ENCODE peak calls at places on chromosomes 1 and 21, in four cellular contexts. One of them, this sample, is unnamed.

GRCh38 chr21:45590726-45591618 is 48.7 kb upstream of the SLC19A1 start:
- DNase-seq in adrenal gland: no peak
- DNase-seq in AG09309: no peak
- DNase-seq in MCF 10A: no peak
- DNase-seq in this sample: no peak

GRCh38 chr21:28615276-28615675 is 377.4 kb downstream of the LTN1 start:
- DNase-seq in MCF 10A: no peak
- DNase-seq in AG09309: no peak
- DNase-seq in adrenal gland: no peak
- DNase-seq in this sample: no peak

GRCh38 chr1:203726417-203726867 is 38.5 kb upstream of the LAX1 start:
- DNase-seq in AG09309: no peak
- DNase-seq in adrenal gland: peak
- DNase-seq in MCF 10A: no peak
- DNase-seq in this sample: no peak

GRCh38 chr1:6131561-6131960 is 48.6 kb downstream of the CHD5 start:
- DNase-seq in AG09309: no peak
- DNase-seq in adrenal gland: no peak
- DNase-seq in MCF 10A: no peak
- DNase-seq in this sample: no peak

GRCh38 chr21:42373181-42373907 is 7.0 kb upstream of the TFF1 start:
- DNase-seq in adrenal gland: no peak
- DNase-seq in MCF 10A: no peak
- DNase-seq in AG09309: no peak
- DNase-seq in this sample: no peak

GRCh38 chr1:89023026-89023425 is 360 bp upstream of the GBP3 start:
- DNase-seq in MCF 10A: no peak
- DNase-seq in adrenal gland: no peak
- DNase-seq in AG09309: no peak
- DNase-seq in this sample: no peak

GRCh38 chr1:38005195-38006007 is at the start of gene FHL3:
- DNase-seq in AG09309: no peak
- DNase-seq in MCF 10A: peak
- DNase-seq in adrenal gland: peak
- DNase-seq in this sample: peak

GRCh38 chr1:145859491-145860159 is 744 bp upstream of the PIAS3 start:
- DNase-seq in AG09309: peak
- DNase-seq in adrenal gland: peak
- DNase-seq in MCF 10A: peak
- DNase-seq in this sample: peak

GRCh38 chr21:37168666-37169065 is 95.6 kb downstream of the TTC3 start:
- DNase-seq in AG09309: no peak
- DNase-seq in MCF 10A: no peak
- DNase-seq in adrenal gland: no peak
- DNase-seq in this sample: no peak

GRCh38 chr1:179793281-179793680 is 50.2 kb downstream of the FAM163A start:
- DNase-seq in MCF 10A: no peak
- DNase-seq in adrenal gland: no peak
- DNase-seq in AG09309: no peak
- DNase-seq in this sample: no peak

GRCh38 chr1:7562729-7563605 is 208.1 kb upstream of the VAMP3 start:
- DNase-seq in AG09309: no peak
- DNase-seq in MCF 10A: no peak
- DNase-seq in adrenal gland: no peak
- DNase-seq in this sample: no peak

GRCh38 chr1:225532240-225532944 is 104.6 kb upstream of the LBR start:
- DNase-seq in MCF 10A: no peak
- DNase-seq in AG09309: no peak
- DNase-seq in adrenal gland: no peak
- DNase-seq in this sample: no peak

GRCh38 chr1:23370744-23371710 is 1.4 kb upstream of the ZNF436 start:
- DNase-seq in MCF 10A: no peak
- DNase-seq in AG09309: no peak
- DNase-seq in adrenal gland: no peak
- DNase-seq in this sample: no peak

GRCh38 chr1:29362116-29362515 is 125.8 kb downstream of the PTPRU start:
- DNase-seq in AG09309: no peak
- DNase-seq in MCF 10A: no peak
- DNase-seq in adrenal gland: no peak
- DNase-seq in this sample: no peak

GRCh38 chr21:41964171-41964570 is 10.4 kb upstream of the C2CD2 start:
- DNase-seq in MCF 10A: no peak
- DNase-seq in AG09309: no peak
- DNase-seq in adrenal gland: no peak
- DNase-seq in this sample: no peak

GRCh38 chr1:203367051-203367450 is 16.1 kb upstream of the FMOD start:
- DNase-seq in adrenal gland: no peak
- DNase-seq in AG09309: no peak
- DNase-seq in MCF 10A: no peak
- DNase-seq in this sample: no peak

GRCh38 chr1:40838980-40839942 is 22.9 kb downstream of the CITED4 start:
- DNase-seq in AG09309: no peak
- DNase-seq in MCF 10A: no peak
- DNase-seq in adrenal gland: no peak
- DNase-seq in this sample: no peak

GRCh38 chr1:218683224-218683623 is 338.1 kb downstream of the TGFB2 start:
- DNase-seq in adrenal gland: no peak
- DNase-seq in MCF 10A: no peak
- DNase-seq in AG09309: no peak
- DNase-seq in this sample: no peak

GRCh38 chr1:201115390-201115937 is 3.2 kb upstream of the CACNA1S start:
- DNase-seq in adrenal gland: no peak
- DNase-seq in MCF 10A: no peak
- DNase-seq in AG09309: no peak
- DNase-seq in this sample: no peak

GRCh38 chr1:2416403-2416802 is 4.0 kb upstream of the PEX10 start:
- DNase-seq in AG09309: no peak
- DNase-seq in MCF 10A: no peak
- DNase-seq in adrenal gland: no peak
- DNase-seq in this sample: peak

GRCh38 chr1:22428672-22429071 is 23.0 kb upstream of the ZBTB40 start:
- DNase-seq in MCF 10A: peak
- DNase-seq in adrenal gland: no peak
- DNase-seq in AG09309: no peak
- DNase-seq in this sample: peak

GRCh38 chr1:204077979-204078696 is 5.2 kb downstream of the SOX13 start:
- DNase-seq in adrenal gland: no peak
- DNase-seq in AG09309: no peak
- DNase-seq in MCF 10A: peak
- DNase-seq in this sample: peak

GRCh38 chr1:198686069-198686728 is 47.4 kb downstream of the PTPRC start:
- DNase-seq in adrenal gland: no peak
- DNase-seq in MCF 10A: peak
- DNase-seq in AG09309: no peak
- DNase-seq in this sample: no peak
- TF ChIP-seq CTCF in adrenal gland: no peak
- TF ChIP-seq CTCF in MCF 10A: peak
- TF ChIP-seq CTCF in AG09309: peak
- TF ChIP-seq CTCF in this sample: peak

GRCh38 chr1:234535208-234535607 is 56.2 kb upstream of the TARBP1 start:
- DNase-seq in AG09309: no peak
- DNase-seq in adrenal gland: peak
- DNase-seq in MCF 10A: no peak
- DNase-seq in this sample: no peak
- TF ChIP-seq CTCF in AG09309: no peak
- TF ChIP-seq CTCF in adrenal gland: no peak
- TF ChIP-seq CTCF in MCF 10A: no peak
- TF ChIP-seq CTCF in this sample: no peak

DNA sequence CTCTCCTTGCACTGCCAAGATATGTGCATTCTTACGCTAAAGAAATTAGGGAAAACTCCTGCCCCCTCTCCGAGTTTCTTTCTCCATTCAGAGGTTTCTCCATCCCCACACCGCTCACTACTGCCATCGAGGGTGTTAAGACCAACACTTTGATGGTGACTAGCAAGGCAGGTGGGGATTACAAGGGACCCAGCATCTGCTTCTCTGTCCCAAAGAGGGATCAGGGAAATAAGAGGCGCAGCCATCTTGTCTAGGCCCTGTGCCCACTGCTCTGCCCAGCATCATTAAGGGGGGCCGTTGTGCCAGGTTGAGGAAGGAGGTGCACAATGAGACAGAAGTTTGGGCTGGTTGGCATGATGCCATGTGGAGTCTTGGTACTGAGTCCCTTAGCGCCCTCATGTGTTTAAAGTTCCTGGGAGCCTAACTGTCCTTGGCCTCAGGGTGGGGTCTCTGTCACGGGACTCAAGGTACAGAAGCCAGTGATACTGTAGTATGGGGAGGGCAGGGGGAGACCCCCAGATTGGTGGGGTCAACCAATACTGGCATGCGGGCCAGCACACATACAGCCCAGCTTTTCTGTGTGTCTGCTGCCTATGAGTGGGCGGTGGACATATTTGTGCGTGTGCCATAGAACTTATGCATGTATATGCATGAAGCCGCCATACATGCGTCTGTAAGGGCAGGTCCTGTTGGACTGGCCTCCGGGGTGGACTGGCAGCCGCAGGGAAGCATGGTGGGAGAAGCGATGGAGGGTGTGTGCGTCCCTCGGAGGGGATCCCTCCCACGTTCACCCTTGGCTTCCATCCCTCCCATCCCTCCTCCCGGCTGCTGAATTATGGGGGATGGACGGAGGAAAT is 5.5 kb downstream of the EFNA3 start:
- DNase-seq in MCF 10A: peak
- DNase-seq in AG09309: no peak
- DNase-seq in adrenal gland: peak
- DNase-seq in this sample: peak
- TF ChIP-seq CTCF in MCF 10A: peak
- TF ChIP-seq CTCF in AG09309: peak
- TF ChIP-seq CTCF in adrenal gland: no peak
- TF ChIP-seq CTCF in this sample: no peak

GRCh38 chr21:31216206-31216605 is 127.9 kb downstream of the TIAM1 start:
- DNase-seq in AG09309: no peak
- DNase-seq in MCF 10A: no peak
- DNase-seq in adrenal gland: no peak
- DNase-seq in this sample: no peak

GRCh38 chr21:31218830-31219608 is 125.0 kb downstream of the TIAM1 start:
- DNase-seq in MCF 10A: peak
- DNase-seq in AG09309: no peak
- DNase-seq in adrenal gland: peak
- DNase-seq in this sample: no peak

DNA sequence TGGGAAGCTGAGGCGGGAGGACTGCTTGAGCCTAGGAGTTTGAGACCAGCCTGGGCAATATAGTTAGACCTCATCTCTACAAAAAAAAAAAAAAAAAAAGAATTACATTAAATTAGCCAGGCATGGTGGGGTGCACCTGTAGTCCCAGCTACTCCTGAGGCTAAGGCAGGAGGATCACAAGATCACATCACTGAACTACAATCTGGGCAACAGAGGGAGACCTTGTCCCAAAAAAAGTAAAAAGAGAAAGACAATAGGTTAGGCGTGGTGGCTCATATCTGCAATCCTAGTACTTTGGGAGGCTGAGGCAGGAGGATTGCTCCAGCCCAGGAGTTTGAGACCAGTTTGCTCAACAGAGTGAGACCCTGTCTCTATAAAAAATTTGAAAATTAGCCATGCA is 130.3 kb downstream of the TIAM1 start:
- DNase-seq in adrenal gland: no peak
- DNase-seq in MCF 10A: peak
- DNase-seq in AG09309: no peak
- DNase-seq in this sample: no peak
- TF ChIP-seq CTCF in adrenal gland: no peak
- TF ChIP-seq CTCF in MCF 10A: no peak
- TF ChIP-seq CTCF in AG09309: peak
- TF ChIP-seq CTCF in this sample: no peak

GRCh38 chr1:223759273-223759672 is 46.9 kb downstream of the CAPN2 start:
- DNase-seq in adrenal gland: no peak
- DNase-seq in AG09309: no peak
- DNase-seq in MCF 10A: no peak
- DNase-seq in this sample: no peak
- TF ChIP-seq CTCF in adrenal gland: no peak
- TF ChIP-seq CTCF in AG09309: no peak
- TF ChIP-seq CTCF in MCF 10A: no peak
- TF ChIP-seq CTCF in this sample: no peak

GRCh38 chr1:156177918-156178654 is 15.8 kb upstream of the SLC25A44 start:
- DNase-seq in adrenal gland: no peak
- DNase-seq in MCF 10A: no peak
- DNase-seq in AG09309: no peak
- DNase-seq in this sample: no peak
- TF ChIP-seq CTCF in adrenal gland: no peak
- TF ChIP-seq CTCF in MCF 10A: no peak
- TF ChIP-seq CTCF in AG09309: no peak
- TF ChIP-seq CTCF in this sample: no peak